ENCODE peak calls at places on chromosomes 7 and 10, in four cellular contexts. X is activated CD4-positive, CD25-positive, alpha-beta regulatory T cell; P is HTR-8/SVneo; V is NCI-H748 treated with DMSO at 0.1 percent for 48 hours. L is an unnamed sample.

GRCh38 chr10:93462881-93463280 is 19.3 kb downstream of the MYOF start:
- DNase-seq in X (peak; percentile 6), P (no peak), V (no peak), L (no peak)

GRCh38 chr7:110007316-110007910 is 1083.5 kb upstream of the LRRN3 start:
- DNase-seq in X (no peak), P (no peak), V (no peak), L (no peak)

GRCh38 chr10:124647421-124648130 is 96.6 kb downstream of the FAM53B start:
- DNase-seq in X (no peak), P (peak; percentile 24), V (no peak), L (peak; percentile 97)

GRCh38 chr10:55183993-55184392 is 383.0 kb upstream of the PCDH15 start:
- DNase-seq in X (no peak), P (no peak), V (no peak), L (peak; percentile 89)

GRCh38 chr7:12524794-12525386 is 45.6 kb upstream of the SCIN start:
- DNase-seq in X (no peak), P (peak; percentile 33), V (peak; percentile 58), L (peak; percentile 53)

GRCh38 chr7:24756989-24757798 is at the start of gene GSDME:
- DNase-seq in X (no peak), P (peak; percentile 61), V (peak; percentile 12), L (no peak)

GRCh38 chr10:29658984-29659769 is 24.4 kb upstream of the SVIL start:
- DNase-seq in X (peak; percentile 4), P (peak; percentile 95), V (no peak), L (peak; percentile 94)

GRCh38 chr7:27636326-27637006 is 26.2 kb downstream of the HIBADH start:
- DNase-seq in X (no peak), P (no peak), V (no peak), L (no peak)

GRCh38 chr10:71728218-71728737 is 8.7 kb upstream of the C10orf105 start:
- DNase-seq in X (no peak), P (no peak), V (no peak), L (no peak)

GRCh38 chr7:43647314-43647691 is 64.4 kb downstream of the STK17A start:
- DNase-seq in X (no peak), P (peak; percentile 35), V (no peak), L (no peak)

GRCh38 chr10:119368991-119369869 is 161.9 kb downstream of the GRK5 start:
- DNase-seq in X (no peak), P (no peak), V (no peak), L (no peak)

GRCh38 chr10:11993834-11994468 is 48.7 kb downstream of the UPF2 start:
- DNase-seq in X (no peak), P (no peak), V (no peak), L (peak; percentile 93)

GRCh38 chr7:126079581-126079980 is 1150.0 kb upstream of the POT1 start:
- DNase-seq in X (no peak), P (no peak), V (no peak), L (no peak)

GRCh38 chr10:97534746-97535367 is 36.1 kb downstream of the UBTD1 start:
- DNase-seq in X (no peak), P (no peak), V (no peak), L (peak; percentile 68)

GRCh38 chr10:35510891-35511290 is 94.2 kb upstream of the GJD4 start:
- DNase-seq in X (no peak), P (no peak), V (no peak), L (no peak)

GRCh38 chr10:102515724-102516123 is 12.0 kb downstream of the SUFU start:
- DNase-seq in X (no peak), P (no peak), V (no peak), L (no peak)

GRCh38 chr10:124007773-124008145 is 85.6 kb downstream of the CHST15 start:
- DNase-seq in X (no peak), P (no peak), V (no peak), L (no peak)

GRCh38 chr7:54643064-54643463 is 100.9 kb downstream of the VSTM2A start:
- DNase-seq in X (no peak), P (no peak), V (no peak), L (no peak)

GRCh38 chr7:140008755-140009610 is 53.8 kb downstream of the PARP12 start:
- DNase-seq in X (no peak), P (no peak), V (no peak), L (no peak)

GRCh38 chr7:51472017-51472296 is 155.3 kb upstream of the COBL start:
- DNase-seq in X (no peak), P (no peak), V (no peak), L (no peak)

GRCh38 chr7:77393261-77393660 is 22.9 kb downstream of the GSAP start:
- DNase-seq in X (no peak), P (no peak), V (no peak), L (no peak)

L was measured in Kasumi-1.